ENCODE peak calls at places on chromosomes 1 and 21, in ten cellular contexts. C is H7, J is body of pancreas, U is amniotic stem cell, Y is bronchial epithelial cell, M is SK-MEL-5, S is colonic mucosa, Z is A549, I is psoas muscle, V is Calu3. X is an unnamed sample.

GRCh38 chr1:54949971-54950360 is 30.5 kb upstream of the TMEM61 start:
- DNase-seq in I (no peak), U (peak; percentile 7), C (no peak), J (no peak), M (no peak), S (no peak), Z (no peak), V (no peak), Y (no peak), X (no peak)

GRCh38 chr1:186792870-186793581 is 35.7 kb upstream of the PLA2G4A start:
- DNase-seq in S (no peak), I (no peak), J (no peak), Y (peak; percentile 80), U (no peak), M (no peak), V (peak; percentile 15), Z (no peak), C (no peak), X (peak; percentile 81)

GRCh38 chr1:211653907-211654553 is 21.4 kb downstream of the NEK2 start:
- DNase-seq in C (no peak), I (no peak), J (no peak), M (no peak), Y (peak; percentile 74), S (no peak), Z (no peak), V (no peak), U (no peak), X (peak; percentile 63)

GRCh38 chr1:205396972-205397616 is 24.8 kb downstream of the LEMD1 start:
- DNase-seq in Z (peak; percentile 61), S (peak; percentile 28), U (no peak), V (peak; percentile 41), J (peak; percentile 16), I (no peak), C (peak; percentile 82), M (peak; percentile 92), Y (peak; percentile 56), X (peak; percentile 64)

GRCh38 chr1:175191654-175192053 is 922 bp downstream of the KIAA0040 start:
- DNase-seq in I (no peak), Z (no peak), V (peak; percentile 21), J (peak; percentile 24), Y (peak; percentile 28), M (no peak), C (peak; percentile 42), S (peak; percentile 43), U (no peak), X (peak; percentile 39)

GRCh38 chr21:45318556-45319341 is 31.1 kb upstream of the POFUT2 start:
- DNase-seq in M (no peak), Y (no peak), S (no peak), Z (peak; percentile 41), J (peak; percentile 48), V (peak; percentile 69), I (peak; percentile 84), U (no peak), C (peak; percentile 63), X (no peak)

GRCh38 chr1:156119503-156120209 is 5.1 kb downstream of the LMNA start:
- DNase-seq in V (peak; percentile 56), Z (no peak), Y (peak; percentile 64), C (peak; percentile 36), S (peak; percentile 77), U (peak; percentile 69), J (no peak), I (peak; percentile 86), M (no peak), X (peak; percentile 77)

GRCh38 chr1:93080424-93080823 is 1.3 kb downstream of the MTF2 start:
- DNase-seq in M (peak; percentile 69), I (no peak), U (peak; percentile 30), Z (peak; percentile 41), V (no peak), C (peak; percentile 35), S (no peak), Y (peak; percentile 78), J (no peak), X (peak; percentile 74)

GRCh38 chr1:207027221-207027777 is 5.3 kb downstream of the C1orf116 start:
- DNase-seq in M (no peak), U (no peak), C (no peak), Z (peak; percentile 91), S (peak; percentile 81), Y (peak; percentile 97), J (no peak), V (peak; percentile 87), I (no peak), X (peak; percentile 98)

GRCh38 chr1:10675813-10676212 is 120.6 kb downstream of the CASZ1 start:
- DNase-seq in V (no peak), C (peak; percentile 58), I (no peak), M (no peak), Y (no peak), S (no peak), J (no peak), U (no peak), Z (no peak), X (no peak)

GRCh38 chr1:165240486-165240885 is 116.0 kb downstream of the LMX1A start:
- DNase-seq in Z (no peak), I (no peak), S (no peak), C (no peak), U (no peak), V (no peak), J (no peak), M (no peak), Y (no peak), X (no peak)

GRCh38 chr1:56414728-56415224 is 164.6 kb downstream of the PLPP3 start:
- DNase-seq in M (no peak), Y (peak; percentile 85), J (peak; percentile 70), I (no peak), U (no peak), C (no peak), V (peak; percentile 62), Z (peak; percentile 50), S (peak; percentile 48), X (peak; percentile 72)

GRCh38 chr21:35921471-35921870 is 138.9 kb downstream of the SETD4 start:
- DNase-seq in M (peak; percentile 4), C (no peak), S (no peak), Z (no peak), J (no peak), I (no peak), U (no peak), Y (no peak), V (no peak), X (no peak)